ENCODE peak calls at places on chromosomes 6 and 20, in five cellular contexts. Q is psoas muscle, G is PC-3, R is K562, D is RWPE2. T is an unnamed sample. For H3K4me1, the result is how much of the 10 kb centered on the place peaks cover.

GRCh38 chr6:111113731-111114438 is 26.6 kb downstream of the SLC16A10 start:
- DNase-seq in Q (peak), G (no peak), R (peak), D (no peak), T (peak)

GRCh38 chr6:28565823-28566526 is 40.3 kb downstream of the GPX5 start:
- DNase-seq in Q (no peak), G (no peak), R (peak), D (no peak), T (no peak)

GRCh38 chr6:33717857-33718552 is 6.5 kb upstream of the UQCC2 start:
- DNase-seq in Q (no peak), G (no peak), R (no peak), D (no peak), T (peak)

GRCh38 chr6:5205877-5206840 is 54.6 kb downstream of the LYRM4 start:
- DNase-seq in Q (peak), G (peak), R (peak), D (no peak), T (peak)

GRCh38 chr20:7650481-7650880 is 289.8 kb downstream of the HAO1 start:
- DNase-seq in Q (no peak), G (peak), R (no peak), D (no peak), T (no peak)

GRCh38 chr20:8421981-8422380 is 289.9 kb downstream of the PLCB1 start:
- DNase-seq in Q (no peak), G (no peak), R (no peak), D (no peak), T (no peak)

GRCh38 chr6:14016930-14017625 is 92.3 kb downstream of the RNF182 start:
- DNase-seq in Q (no peak), G (no peak), R (no peak), D (no peak), T (no peak)

GRCh38 chr20:53092772-53093171 is 120.6 kb downstream of the TSHZ2 start:
- DNase-seq in Q (no peak), G (no peak), R (no peak), D (no peak), T (no peak)

GRCh38 chr20:20495719-20496474 is 128.0 kb downstream of the INSM1 start:
- DNase-seq in Q (no peak), G (no peak), R (no peak), D (no peak), T (no peak)

GRCh38 chr20:55417797-55418196 is 587.5 kb downstream of the CBLN4 start:
- DNase-seq in Q (no peak), G (no peak), R (no peak), D (no peak), T (no peak)

GRCh38 chr6:159252955-159253508 is 83.8 kb downstream of the FNDC1 start:
- DNase-seq in Q (no peak), G (peak), R (peak), D (no peak), T (no peak)

GRCh38 chr6:97978855-97979271 is 695.8 kb upstream of the MMS22L start:
- DNase-seq in Q (no peak), G (peak), R (peak), D (peak), T (peak)

GRCh38 chr6:24344981-24345380 is 12.9 kb downstream of the DCDC2 start:
- DNase-seq in Q (no peak), G (no peak), R (no peak), D (no peak), T (no peak)

GRCh38 chr6:110357696-110358535 is at the start of gene METTL24:
- DNase-seq in Q (no peak), G (no peak), R (no peak), D (no peak), T (peak)

GRCh38 chr6:71421611-71422010 is 133.0 kb downstream of the OGFRL1 start:
- DNase-seq in Q (no peak), G (no peak), R (no peak), D (no peak), T (no peak)

GRCh38 chr6:63923139-63923739 is 287.6 kb downstream of the PHF3 start:
- DNase-seq in Q (no peak), G (peak), R (peak), D (no peak), T (no peak)

GRCh38 chr6:44634321-44634720 is 246.8 kb downstream of the CDC5L start:
- DNase-seq in Q (no peak), G (no peak), R (no peak), D (no peak), T (no peak)

GRCh38 chr6:122476131-122476530 is 4.5 kb upstream of the SERINC1 start:
- DNase-seq in Q (no peak), G (peak), R (peak), D (no peak), T (no peak)

GRCh38 chr6:139282684-139283083 is 9.1 kb downstream of the TXLNB start:
- DNase-seq in Q (no peak), G (no peak), R (no peak), D (no peak), T (no peak)

GRCh38 chr6:90644492-90644891 is 57.6 kb upstream of the MAP3K7 start:
- DNase-seq in Q (no peak), G (no peak), R (no peak), D (no peak), T (no peak)

GRCh38 chr6:41442800-41443501 is 103.2 kb upstream of the FOXP4 start:
- DNase-seq in Q (peak), G (no peak), R (peak), D (no peak), T (peak)

GRCh38 chr6:165055231-165055630 is 254.2 kb downstream of the C6orf118 start:
- DNase-seq in Q (no peak), G (peak), R (no peak), D (no peak), T (no peak)

GRCh38 chr20:32945710-32946221 is 58.5 kb downstream of the SUN5 start:
- DNase-seq in Q (no peak), G (peak), R (peak), D (no peak), T (no peak)

GRCh38 chr6:11142296-11143027 is 30.9 kb upstream of the ERVFRD-1 start:
- DNase-seq in Q (no peak), G (peak), R (no peak), D (no peak), T (no peak)

GRCh38 chr6:159877256-159877808 is 13.5 kb upstream of the MAS1 start:
- DNase-seq in Q (no peak), G (no peak), R (no peak), D (no peak), T (no peak)

GRCh38 chr6:90220273-90220672 is 76.4 kb downstream of the BACH2 start:
- DNase-seq in Q (no peak), G (peak), R (no peak), D (no peak), T (no peak)

GRCh38 chr20:50645253-50646068 is 45.9 kb downstream of the RIPOR3 start:
- DNase-seq in Q (peak), G (peak), R (peak), D (peak), T (peak)

GRCh38 chr20:45341939-45342862 is 6.0 kb downstream of the SDC4 start:
- DNase-seq in Q (peak), G (peak), R (peak), D (peak), T (peak)

GRCh38 chr20:23049201-23049932 is at the start of gene THBD:
- DNase-seq in Q (peak), G (peak), R (no peak), D (peak), T (peak)

GRCh38 chr20:55678970-55679667 is 326.2 kb downstream of the CBLN4 start:
- DNase-seq in Q (no peak), G (no peak), R (no peak), D (no peak), T (no peak)

GRCh38 chr6:44269921-44270525 is at the start of gene TMEM151B:
- DNase-seq in Q (peak), G (no peak), R (no peak), D (no peak), T (no peak)

GRCh38 chr6:121319112-121319553 is 15.1 kb downstream of the TBC1D32 start:
- DNase-seq in Q (no peak), G (peak), R (no peak), D (no peak), T (no peak)

GRCh38 chr20:44810391-44811149 is at the start of gene RIMS4:
- DNase-seq in Q (no peak), G (no peak), R (no peak), D (peak), T (peak)

GRCh38 chr20:44780226-44780625 is 30.1 kb downstream of the RIMS4 start:
- DNase-seq in Q (no peak), G (peak), R (peak), D (peak), T (peak)

GRCh38 chr6:153312633-153313032 is 181.6 kb upstream of the RGS17 start:
- DNase-seq in Q (no peak), G (peak), R (peak), D (peak), T (peak)

GRCh38 chr20:56985286-56985685 is 281.2 kb downstream of the BMP7 start:
- DNase-seq in Q (no peak), G (peak), R (no peak), D (peak), T (no peak)

GRCh38 chr6:155077784-155078183 is 82.7 kb downstream of the TIAM2 start:
- DNase-seq in Q (no peak), G (no peak), R (no peak), D (no peak), T (no peak)

GRCh38 chr20:6104493-6105188 is 18.2 kb downstream of the FERMT1 start:
- DNase-seq in Q (no peak), G (no peak), R (no peak), D (no peak), T (no peak)

GRCh38 chr20:6100261-6100660 is 22.6 kb downstream of the FERMT1 start:
- DNase-seq in Q (no peak), G (no peak), R (no peak), D (no peak), T (no peak)

GRCh38 chr20:6103301-6103700 is 19.5 kb downstream of the FERMT1 start:
- DNase-seq in Q (no peak), G (no peak), R (no peak), D (no peak), T (no peak)

GRCh38 chr20:6095409-6095808 is 27.4 kb downstream of the FERMT1 start:
- DNase-seq in Q (no peak), G (no peak), R (no peak), D (no peak), T (no peak)

DNA sequence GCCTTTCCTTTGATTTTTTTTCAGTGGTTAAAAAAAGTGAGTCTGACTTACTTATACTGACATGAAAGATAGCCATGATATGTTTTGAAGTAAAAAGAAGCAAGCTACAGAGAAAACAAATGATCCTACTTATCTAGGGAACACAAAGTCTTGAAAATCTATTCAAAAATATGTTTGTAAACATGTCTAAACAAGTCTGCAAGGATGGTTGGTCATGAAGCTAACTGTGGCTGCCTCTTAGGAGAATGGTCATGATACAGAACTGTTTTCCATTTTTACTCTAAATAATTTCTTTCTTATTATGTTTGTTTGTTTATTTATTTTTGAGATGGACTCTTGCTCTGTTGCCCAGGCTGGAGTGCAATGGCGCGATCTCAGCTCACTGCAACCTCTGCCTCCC is 21.5 kb downstream of the FERMT1 start:
- DNase-seq in Q (no peak), G (no peak), R (no peak), D (no peak), T (no peak)
- H3K4me1 ChIP-seq in Q (under half), G (under half), R (under half), D (under half), T (under half)

GRCh38 chr6:31737315-31738047 is 1.2 kb upstream of the CLIC1 start:
- DNase-seq in Q (no peak), G (no peak), R (peak), D (no peak), T (no peak)
- H3K4me1 ChIP-seq in Q (under half), G (half or more), R (half or more), D (under half), T (under half)

GRCh38 chr6:137496909-137497721 is 2.9 kb upstream of the OLIG3 start:
- DNase-seq in Q (no peak), G (no peak), R (no peak), D (no peak), T (no peak)

GRCh38 chr6:137495652-137496391 is 1.6 kb upstream of the OLIG3 start:
- DNase-seq in Q (no peak), G (no peak), R (no peak), D (no peak), T (no peak)

GRCh38 chr6:137496392-137496767 is 2.2 kb upstream of the OLIG3 start:
- DNase-seq in Q (no peak), G (no peak), R (no peak), D (no peak), T (no peak)

GRCh38 chr6:137498488-137499219 is 4.5 kb upstream of the OLIG3 start:
- DNase-seq in Q (no peak), G (no peak), R (no peak), D (no peak), T (no peak)

DNA sequence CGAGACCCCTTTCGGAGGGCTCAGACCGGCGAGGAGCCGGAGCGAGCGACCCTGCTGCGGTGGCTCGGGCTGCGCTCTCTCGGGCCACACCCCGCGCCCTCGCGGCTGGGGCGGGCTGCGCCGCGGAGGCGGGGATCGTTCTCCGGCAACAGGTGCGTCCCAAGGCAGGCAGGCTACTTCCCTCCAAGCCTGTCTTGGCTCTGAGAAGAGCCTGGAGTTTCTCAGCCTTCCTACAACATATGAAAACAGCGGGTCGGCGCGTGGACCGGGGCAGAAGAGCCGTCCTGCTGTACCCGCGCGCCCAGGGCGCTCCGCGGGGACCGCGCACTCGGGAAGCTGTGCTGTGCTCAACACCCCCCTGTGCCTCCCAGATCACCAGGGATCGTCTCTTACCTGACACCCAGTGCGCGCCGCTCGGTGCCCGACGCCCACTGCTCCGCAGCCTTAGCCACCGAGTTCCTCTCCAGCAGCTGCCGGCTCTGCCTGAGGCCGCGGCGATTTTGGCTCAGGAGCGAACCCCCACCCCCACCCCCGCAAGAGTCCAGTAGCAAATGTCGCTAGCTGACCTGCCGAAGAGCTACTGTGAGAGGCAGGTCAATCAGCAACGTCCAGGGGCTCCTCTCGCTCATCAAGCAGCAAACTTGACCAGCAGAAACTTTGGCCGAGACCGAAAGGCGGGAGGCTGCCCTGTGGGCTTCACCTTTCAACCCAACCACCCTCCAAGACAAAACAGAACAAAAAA is 3.7 kb upstream of the OLIG3 start:
- DNase-seq in Q (no peak), G (no peak), R (no peak), D (no peak), T (no peak)
- H3K4me1 ChIP-seq in Q (under half), G (under half), R (under half), D (under half), T (under half)

GRCh38 chr20:17573493-17573892 is 3.6 kb downstream of the DSTN start:
- DNase-seq in Q (no peak), G (no peak), R (no peak), D (no peak), T (no peak)

GRCh38 chr20:17569616-17570346 is at the start of gene DSTN:
- DNase-seq in Q (peak), G (peak), R (peak), D (peak), T (peak)

GRCh38 chr20:17571153-17571527 is 1.3 kb downstream of the DSTN start:
- DNase-seq in Q (no peak), G (no peak), R (no peak), D (no peak), T (no peak)

GRCh38 chr20:17570347-17571152 is 675 bp downstream of the DSTN start:
- DNase-seq in Q (peak), G (peak), R (peak), D (no peak), T (peak)

DNA sequence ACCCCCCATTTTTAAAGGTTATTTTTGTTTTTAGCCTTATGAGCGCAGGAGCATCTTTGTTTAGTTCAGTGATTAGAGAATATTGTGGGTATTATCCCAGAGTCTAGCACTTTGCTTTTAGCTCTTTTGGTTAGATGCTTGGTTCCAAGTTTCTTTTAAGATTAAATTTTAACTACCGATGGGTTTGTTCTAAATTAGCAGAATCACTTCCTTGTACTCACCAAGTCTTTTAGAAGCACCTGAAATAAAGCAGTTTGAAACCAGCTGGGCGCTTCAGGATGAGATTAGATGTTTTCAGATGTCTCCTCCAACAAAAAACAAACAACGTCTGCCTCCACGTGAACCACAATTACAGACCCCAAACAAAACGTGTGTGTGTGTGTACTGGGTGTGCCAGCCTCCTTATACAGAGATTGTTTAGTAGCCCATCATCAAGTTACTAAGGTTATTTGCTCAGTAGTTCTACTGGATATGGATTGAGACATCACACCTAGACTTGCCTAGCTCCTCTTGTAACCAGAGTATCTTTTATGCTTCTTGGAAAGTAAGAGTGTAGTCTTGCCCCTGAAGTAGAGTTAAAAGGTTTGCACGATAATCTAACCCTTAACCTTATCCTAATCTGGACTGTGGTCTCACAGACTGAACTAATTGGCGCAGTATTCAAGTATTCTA is 2.2 kb downstream of the DSTN start:
- DNase-seq in Q (no peak), G (peak), R (no peak), D (no peak), T (no peak)
- H3K4me1 ChIP-seq in Q (under half), G (under half), R (under half), D (under half), T (under half)